ENCODE peak calls at places on chromosomes 5 and 9, in six cellular contexts. W, U, Z, L, M and N are unnamed samples.

GRCh38 chr9:136399176-136400037 is 563 bp downstream of the SNAPC4 start:
- DNase-seq in W (peak), Z (no peak), L (peak), U (no peak), M (no peak), N (no peak)

GRCh38 chr9:660227-660626 is 181.3 kb upstream of the DMRT1 start:
- DNase-seq in L (no peak), Z (no peak), W (no peak), M (no peak), U (no peak), N (no peak)

GRCh38 chr9:25472085-25472607 is 206.1 kb downstream of the TUSC1 start:
- DNase-seq in U (no peak), Z (no peak), W (no peak), L (no peak), M (no peak), N (no peak)

GRCh38 chr9:135413461-135413860 is 66.1 kb upstream of the PPP1R26 start:
- DNase-seq in L (no peak), W (no peak), U (no peak), M (no peak), Z (peak), N (no peak)

GRCh38 chr9:122307925-122308324 is 43.2 kb downstream of the MRRF start:
- DNase-seq in M (no peak), L (no peak), W (no peak), U (no peak), Z (no peak), N (no peak)

GRCh38 chr9:132346177-132346576 is 8.6 kb downstream of the SETX start:
- DNase-seq in U (no peak), W (no peak), Z (no peak), M (no peak), L (no peak), N (no peak)

GRCh38 chr5:176732736-176733585 is 77.4 kb upstream of the UNC5A start:
- DNase-seq in M (no peak), U (no peak), Z (peak), W (peak), L (no peak), N (no peak)

GRCh38 chr9:118121361-118121760 is 417.2 kb downstream of the TLR4 start:
- DNase-seq in Z (no peak), U (no peak), M (no peak), W (no peak), L (no peak), N (no peak)

GRCh38 chr9:2570615-2571479 is 50.7 kb upstream of the VLDLR start:
- DNase-seq in W (peak), L (peak), M (peak), U (peak), Z (peak), N (no peak)

GRCh38 chr5:9865574-9865973 is 235.4 kb upstream of the TAS2R1 start:
- DNase-seq in L (peak), Z (no peak), M (no peak), U (no peak), W (no peak), N (no peak)

GRCh38 chr5:16756692-16757091 is 139.9 kb upstream of the RETREG1 start:
- DNase-seq in L (no peak), M (no peak), W (no peak), U (no peak), Z (no peak), N (no peak)
- H3K4me3 ChIP-seq in L (no peak), M (no peak), W (no peak), U (no peak), Z (no peak), N (no peak)

GRCh38 chr5:72223371-72223770 is 96.7 kb downstream of the MRPS27 start:
- DNase-seq in L (no peak), W (no peak), Z (no peak), M (no peak), U (no peak), N (no peak)
- H3K4me3 ChIP-seq in L (no peak), W (no peak), Z (no peak), M (no peak), U (no peak), N (no peak)

DNA sequence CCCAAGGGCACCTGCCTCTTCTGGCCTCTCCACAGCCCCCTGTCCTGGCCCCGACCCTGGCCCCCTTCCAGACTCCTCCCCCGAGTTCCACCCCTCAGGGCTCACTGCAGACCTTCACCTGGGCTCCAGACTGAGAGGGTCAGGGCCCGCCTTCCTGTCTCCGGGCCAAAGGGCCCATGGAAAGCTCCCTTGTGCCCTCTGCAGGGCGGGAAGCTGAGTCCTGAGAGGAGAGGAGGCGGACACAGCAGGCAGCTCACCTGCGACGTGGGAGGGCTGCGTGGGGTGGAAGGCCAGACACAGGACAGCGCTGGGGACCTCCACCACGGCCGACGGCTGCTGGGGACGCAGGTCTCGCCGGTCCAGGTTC is 20.6 kb downstream of the DYNC2I2 start:
- DNase-seq in L (peak), Z (peak), U (no peak), M (peak), W (peak), N (no peak)
- H3K4me3 ChIP-seq in L (no peak), Z (no peak), U (no peak), M (no peak), W (no peak), N (no peak)

GRCh38 chr5:1167728-1168709 is 33.4 kb upstream of the SLC6A19 start:
- DNase-seq in Z (no peak), M (peak), L (peak), U (peak), W (peak), N (peak)
- H3K4me3 ChIP-seq in Z (no peak), M (no peak), L (no peak), U (peak), W (no peak), N (no peak)

GRCh38 chr9:37423508-37423907 is 1.0 kb downstream of the GRHPR start:
- DNase-seq in L (no peak), Z (no peak), W (no peak), M (no peak), U (no peak), N (no peak)

GRCh38 chr9:37422289-37423104 is at the start of gene GRHPR:
- DNase-seq in U (peak), L (peak), M (peak), W (peak), Z (peak), N (peak)

GRCh38 chr9:37424686-37425297 is 2.3 kb downstream of the GRHPR start:
- DNase-seq in M (no peak), Z (no peak), W (no peak), U (no peak), L (no peak), N (no peak)

GRCh38 chr9:37425298-37425752 is 2.8 kb downstream of the GRHPR start:
- DNase-seq in U (no peak), M (no peak), Z (no peak), L (no peak), W (no peak), N (no peak)

GRCh38 chr9:37424204-37424685 is 1.7 kb downstream of the GRHPR start:
- DNase-seq in Z (no peak), M (no peak), W (no peak), L (no peak), U (no peak), N (no peak)
- H3K4me3 ChIP-seq in Z (no peak), M (no peak), W (peak), L (no peak), U (no peak), N (no peak)